ENCODE peak calls at places on chromosome 4, in seven cellular contexts. F is testis; R is right atrium auricular region; C is CD8-positive, alpha-beta T cell; T is fibroblast of lung; B is hepatocyte; P is tibial nerve. Y is an unnamed sample. For H3K4me1, the result is how much of the 10 kb centered on the place peaks cover.

GRCh38 chr4:97239699-97239997 is 903.6 kb downstream of the STPG2 start:
- DNase-seq in F (no peak), B (no peak), P (no peak), T (no peak), C (no peak), R (no peak), Y (no peak)

GRCh38 chr4:54589586-54589985 is 68.2 kb upstream of the KIT start:
- DNase-seq in F (no peak), C (no peak), R (no peak), B (no peak), T (no peak), P (no peak), Y (no peak)

GRCh38 chr4:100240008-100240407 is 49.7 kb upstream of the DDIT4L start:
- DNase-seq in T (no peak), C (no peak), F (no peak), P (no peak), R (no peak), B (no peak), Y (no peak)

GRCh38 chr4:13953083-13953482 is 325.6 kb upstream of the BOD1L1 start:
- DNase-seq in B (no peak), C (no peak), P (no peak), R (no peak), T (no peak), F (peak), Y (no peak)

GRCh38 chr4:142379277-142380051 is 466.6 kb downstream of the INPP4B start:
- DNase-seq in F (no peak), P (no peak), R (no peak), B (peak), C (no peak), T (peak), Y (no peak)

GRCh38 chr4:7381890-7382633 is 52.7 kb downstream of the PSAPL1 start:
- DNase-seq in C (no peak), R (no peak), P (no peak), T (no peak), F (no peak), B (no peak), Y (no peak)

GRCh38 chr4:73759357-73759756 is 19.0 kb downstream of the CXCL8 start:
- DNase-seq in B (no peak), C (no peak), T (no peak), P (no peak), F (no peak), R (no peak), Y (no peak)

GRCh38 chr4:41256740-41257256 is at the start of gene UCHL1:
- DNase-seq in R (no peak), C (no peak), B (peak), T (peak), P (no peak), F (peak), Y (no peak)

GRCh38 chr4:86220137-86220536 is 139.7 kb downstream of the MAPK10 start:
- DNase-seq in B (no peak), P (no peak), F (no peak), C (no peak), T (peak), R (no peak), Y (no peak)

GRCh38 chr4:89836031-89836777 is 757 bp downstream of the SNCA start:
- DNase-seq in C (no peak), F (no peak), T (no peak), P (no peak), B (peak), R (no peak), Y (no peak)

GRCh38 chr4:112523008-112523440 is 7.0 kb upstream of the NEUROG2 start:
- DNase-seq in T (peak), P (no peak), C (peak), R (no peak), F (peak), B (peak), Y (no peak)

GRCh38 chr4:8516996-8517550 is 63.1 kb upstream of the GPR78 start:
- DNase-seq in P (no peak), R (no peak), F (no peak), C (no peak), T (no peak), B (no peak), Y (no peak)

GRCh38 chr4:109078724-109079123 is 223.7 kb downstream of the COL25A1 start:
- DNase-seq in C (no peak), F (no peak), B (no peak), P (no peak), T (peak), R (no peak), Y (no peak)

GRCh38 chr4:158169516-158169915 is 3.3 kb downstream of the GASK1B start:
- DNase-seq in T (no peak), B (no peak), C (no peak), R (no peak), P (no peak), F (no peak), Y (no peak)

GRCh38 chr4:86306816-86307215 is 53.0 kb downstream of the MAPK10 start:
- DNase-seq in B (no peak), R (no peak), T (peak), P (no peak), C (no peak), F (no peak), Y (no peak)

GRCh38 chr4:8393593-8394038 is 46.9 kb downstream of the ACOX3 start:
- DNase-seq in T (peak), R (peak), B (peak), C (no peak), P (peak), F (peak), Y (no peak)

GRCh38 chr4:23775694-23776093 is 114.2 kb downstream of the PPARGC1A start:
- DNase-seq in P (no peak), B (peak), T (no peak), F (no peak), R (no peak), C (no peak), Y (no peak)

GRCh38 chr4:173417833-173418232 is 18.9 kb upstream of the SCRG1 start:
- DNase-seq in F (no peak), B (no peak), P (no peak), C (no peak), R (no peak), T (no peak), Y (no peak)
- H3K4me1 ChIP-seq in F (under half), B (under half), P (under half), C (under half), R (under half), T (under half), Y (under half)

DNA sequence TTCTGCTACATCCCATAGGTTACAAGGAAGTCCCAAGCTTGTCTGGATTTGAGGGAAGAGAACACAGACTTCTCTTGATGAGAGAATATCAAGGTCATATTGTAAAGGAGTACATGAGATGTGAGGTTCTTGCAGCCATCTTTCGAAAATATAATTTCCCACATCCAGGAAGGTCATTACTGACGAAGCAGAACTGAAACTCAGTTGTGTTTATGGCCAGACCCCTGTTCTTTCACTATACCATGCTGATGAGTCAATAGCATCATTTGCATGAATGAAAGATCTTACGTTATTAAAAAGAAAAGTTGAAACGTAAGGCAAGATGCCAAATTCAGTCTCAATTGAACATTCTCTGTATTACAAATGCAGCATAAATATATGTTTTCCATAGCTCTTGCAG is 14.2 kb upstream of the CCDC149 start:
- DNase-seq in F (no peak), T (no peak), B (no peak), C (no peak), R (no peak), P (no peak), Y (no peak)
- H3K27ac ChIP-seq in F (no peak), T (no peak), B (no peak), C (no peak), R (no peak), P (no peak), Y (no peak)

GRCh38 chr4:139454646-139455045 is 725 bp downstream of the RAB33B start:
- DNase-seq in C (no peak), P (no peak), T (no peak), B (no peak), F (no peak), R (no peak), Y (no peak)

GRCh38 chr4:139453041-139453370 is 915 bp upstream of the RAB33B start:
- DNase-seq in F (no peak), P (no peak), T (no peak), R (no peak), C (peak), B (peak), Y (peak)

GRCh38 chr4:139455187-139455586 is 1.3 kb downstream of the RAB33B start:
- DNase-seq in C (no peak), B (no peak), F (no peak), P (no peak), T (no peak), R (no peak), Y (no peak)

GRCh38 chr4:139453371-139454110 is 380 bp upstream of the RAB33B start:
- DNase-seq in C (peak), B (peak), P (peak), R (peak), F (peak), T (peak), Y (peak)

DNA sequence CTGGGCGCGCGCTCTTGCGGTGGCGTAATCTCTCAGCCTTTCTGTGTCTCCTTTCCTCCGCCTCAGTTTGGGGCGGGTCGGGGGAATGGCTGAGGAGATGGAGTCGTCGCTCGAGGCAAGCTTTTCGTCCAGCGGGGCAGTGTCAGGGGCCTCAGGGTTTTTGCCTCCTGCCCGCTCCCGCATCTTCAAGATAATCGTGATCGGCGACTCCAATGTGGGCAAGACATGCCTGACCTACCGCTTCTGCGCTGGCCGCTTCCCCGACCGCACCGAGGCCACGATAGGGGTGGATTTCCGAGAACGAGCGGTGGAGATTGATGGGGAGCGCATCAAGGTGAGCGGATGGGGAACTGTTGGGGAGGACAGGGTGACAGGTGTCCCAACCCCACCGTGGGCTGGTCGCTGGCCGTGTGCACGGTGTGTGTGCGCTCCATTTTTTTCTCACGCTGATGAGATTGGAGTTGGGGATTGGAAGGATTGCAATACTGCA is at the start of gene RAB33B:
- DNase-seq in R (peak), B (no peak), C (no peak), T (peak), P (peak), F (no peak), Y (no peak)
- H3K4me1 ChIP-seq in R (under half), B (under half), C (under half), T (under half), P (under half), F (under half), Y (half or more)

GRCh38 chr4:4851081-4851480 is 8.4 kb upstream of the MSX1 start:
- DNase-seq in P (no peak), R (no peak), C (no peak), B (no peak), T (no peak), F (no peak), Y (no peak)
- H3K27ac ChIP-seq in P (no peak), R (no peak), C (no peak), B (no peak), T (no peak), F (no peak), Y (no peak)

GRCh38 chr4:184313710-184314659 is 96.3 kb upstream of the ENPP6 start:
- DNase-seq in C (no peak), T (no peak), B (no peak), P (no peak), R (peak), F (no peak), Y (no peak)

GRCh38 chr4:184312126-184312525 is 94.5 kb upstream of the ENPP6 start:
- DNase-seq in T (no peak), C (no peak), P (no peak), R (peak), B (no peak), F (no peak), Y (no peak)

GRCh38 chr4:184315675-184316359 is 98.1 kb upstream of the ENPP6 start:
- DNase-seq in B (no peak), C (no peak), R (peak), T (no peak), F (no peak), P (no peak), Y (no peak)

GRCh38 chr4:184310881-184311709 is 93.4 kb upstream of the ENPP6 start:
- DNase-seq in R (peak), F (peak), P (no peak), C (no peak), T (no peak), B (peak), Y (no peak)

DNA sequence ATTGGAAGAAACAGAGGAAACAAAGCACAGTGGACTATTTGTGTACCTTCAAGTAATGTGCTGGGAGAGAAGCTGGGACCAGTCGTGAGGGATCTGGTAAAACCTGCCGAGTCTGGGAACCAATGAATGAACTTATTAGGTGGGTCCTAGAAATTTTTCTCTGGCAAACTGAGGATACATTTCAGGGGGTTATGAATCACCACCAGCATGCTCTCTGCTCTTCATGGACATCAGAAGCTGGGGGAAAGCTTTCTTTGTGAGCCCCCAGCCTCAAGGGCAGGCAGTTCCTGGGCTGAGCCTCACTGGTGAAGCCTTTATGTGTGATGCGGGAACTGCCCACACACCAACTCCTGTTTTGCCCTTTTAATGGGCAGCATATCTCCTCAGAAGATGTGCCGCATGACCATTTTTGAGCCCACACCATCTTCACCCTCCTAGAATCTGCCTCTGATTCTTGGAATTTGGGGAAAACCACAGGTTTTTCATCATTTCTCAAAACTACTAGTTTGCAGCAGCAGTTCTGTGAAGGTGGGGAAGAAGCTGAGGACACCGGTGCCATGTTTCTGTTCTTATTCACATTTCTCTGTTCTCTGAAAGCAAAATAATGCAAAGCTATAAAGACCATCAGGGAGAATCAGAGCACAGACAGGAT is 95.5 kb upstream of the ENPP6 start:
- DNase-seq in F (no peak), T (no peak), C (no peak), B (no peak), P (no peak), R (peak), Y (no peak)
- H3K4me1 ChIP-seq in F (under half), T (under half), C (under half), B (under half), P (under half), R (under half), Y (under half)

GRCh38 chr4:37737456-37737855 is 51.3 kb upstream of the RELL1 start:
- DNase-seq in B (no peak), T (peak), R (no peak), C (no peak), F (no peak), P (no peak), Y (no peak)
- H3K27ac ChIP-seq in B (no peak), T (no peak), R (no peak), C (no peak), F (no peak), P (no peak), Y (no peak)

GRCh38 chr4:146119845-146120404 is 55.6 kb upstream of the LSM6 start:
- DNase-seq in T (no peak), B (no peak), F (no peak), C (no peak), R (no peak), P (no peak), Y (no peak)

GRCh38 chr4:146112389-146112788 is 63.1 kb upstream of the LSM6 start:
- DNase-seq in T (no peak), P (no peak), C (no peak), R (no peak), B (no peak), F (no peak), Y (no peak)

GRCh38 chr4:146110847-146111485 is 64.6 kb upstream of the LSM6 start:
- DNase-seq in C (no peak), F (no peak), T (no peak), P (no peak), R (no peak), B (peak), Y (no peak)

GRCh38 chr4:146113171-146113570 is 62.3 kb upstream of the LSM6 start:
- DNase-seq in P (no peak), R (no peak), F (no peak), T (no peak), B (no peak), C (no peak), Y (no peak)

GRCh38 chr4:146114066-146114465 is 61.5 kb upstream of the LSM6 start:
- DNase-seq in F (no peak), T (no peak), R (no peak), B (no peak), P (no peak), C (no peak), Y (no peak)
- H3K4me1 ChIP-seq in F (under half), T (under half), R (under half), B (under half), P (under half), C (under half), Y (under half)

GRCh38 chr4:75990129-75990528 is 616 bp downstream of the SDAD1 start:
- DNase-seq in R (no peak), C (no peak), F (no peak), T (peak), P (no peak), B (no peak), Y (no peak)
- H3K27ac ChIP-seq in R (peak), C (peak), F (peak), T (peak), P (peak), B (peak), Y (peak)

GRCh38 chr4:147760176-147760575 is 28.3 kb downstream of the ARHGAP10 start:
- DNase-seq in B (no peak), C (no peak), F (no peak), R (no peak), P (no peak), T (no peak), Y (no peak)
- H3K4me1 ChIP-seq in B (under half), C (under half), F (under half), R (under half), P (under half), T (under half), Y (under half)

Y was measured in CD8-positive, alpha-beta memory T cell.